ENCODE peak calls at places on chromosomes 2 and 18, in ten cellular contexts. One of them, this sample, is unnamed.

GRCh38 chr2:203164311-203164935 is 74.4 kb upstream of the CYP20A1 start:
- DNase-seq in A549: no peak
- DNase-seq in right lobe of liver: no peak
- DNase-seq in fibroblast of lung: peak
- DNase-seq in brain microvascular endothelial cell: no peak
- DNase-seq in CD8-positive, alpha-beta memory T cell: no peak
- DNase-seq in H9: no peak
- DNase-seq in pancreas: no peak
- DNase-seq in psoas muscle: no peak
- DNase-seq in dorsolateral prefrontal cortex: no peak
- DNase-seq in this sample: no peak

GRCh38 chr2:10654069-10654468 is 35.7 kb downstream of the NOL10 start:
- DNase-seq in psoas muscle: no peak
- DNase-seq in right lobe of liver: no peak
- DNase-seq in dorsolateral prefrontal cortex: no peak
- DNase-seq in A549: no peak
- DNase-seq in brain microvascular endothelial cell: no peak
- DNase-seq in fibroblast of lung: peak
- DNase-seq in CD8-positive, alpha-beta memory T cell: no peak
- DNase-seq in pancreas: no peak
- DNase-seq in H9: no peak
- DNase-seq in this sample: no peak

GRCh38 chr2:12244070-12244469 is 472.7 kb upstream of the TRIB2 start:
- DNase-seq in H9: no peak
- DNase-seq in right lobe of liver: no peak
- DNase-seq in A549: no peak
- DNase-seq in pancreas: no peak
- DNase-seq in fibroblast of lung: peak
- DNase-seq in CD8-positive, alpha-beta memory T cell: no peak
- DNase-seq in psoas muscle: no peak
- DNase-seq in dorsolateral prefrontal cortex: no peak
- DNase-seq in brain microvascular endothelial cell: no peak
- DNase-seq in this sample: no peak

GRCh38 chr2:232574674-232575403 is 24.4 kb downstream of the EIF4E2 start:
- DNase-seq in H9: no peak
- DNase-seq in A549: no peak
- DNase-seq in right lobe of liver: no peak
- DNase-seq in pancreas: no peak
- DNase-seq in brain microvascular endothelial cell: no peak
- DNase-seq in CD8-positive, alpha-beta memory T cell: no peak
- DNase-seq in psoas muscle: peak
- DNase-seq in dorsolateral prefrontal cortex: no peak
- DNase-seq in fibroblast of lung: peak
- DNase-seq in this sample: no peak

GRCh38 chr2:199797431-199797830 is 53.6 kb downstream of the FTCDNL1 start:
- DNase-seq in A549: no peak
- DNase-seq in dorsolateral prefrontal cortex: no peak
- DNase-seq in pancreas: no peak
- DNase-seq in CD8-positive, alpha-beta memory T cell: no peak
- DNase-seq in H9: no peak
- DNase-seq in right lobe of liver: no peak
- DNase-seq in fibroblast of lung: no peak
- DNase-seq in psoas muscle: no peak
- DNase-seq in brain microvascular endothelial cell: no peak
- DNase-seq in this sample: no peak

GRCh38 chr2:158025263-158025996 is 76.2 kb upstream of the UPP2 start:
- DNase-seq in right lobe of liver: no peak
- DNase-seq in pancreas: no peak
- DNase-seq in H9: no peak
- DNase-seq in psoas muscle: no peak
- DNase-seq in dorsolateral prefrontal cortex: no peak
- DNase-seq in A549: no peak
- DNase-seq in CD8-positive, alpha-beta memory T cell: no peak
- DNase-seq in fibroblast of lung: peak
- DNase-seq in brain microvascular endothelial cell: peak
- DNase-seq in this sample: no peak

GRCh38 chr18:48721308-48721707 is 182.5 kb downstream of the CTIF start:
- DNase-seq in CD8-positive, alpha-beta memory T cell: no peak
- DNase-seq in A549: no peak
- DNase-seq in pancreas: no peak
- DNase-seq in psoas muscle: peak
- DNase-seq in right lobe of liver: no peak
- DNase-seq in dorsolateral prefrontal cortex: no peak
- DNase-seq in H9: no peak
- DNase-seq in fibroblast of lung: no peak
- DNase-seq in brain microvascular endothelial cell: no peak
- DNase-seq in this sample: no peak

GRCh38 chr2:18966131-18966530 is 376.8 kb upstream of the NT5C1B start:
- DNase-seq in pancreas: no peak
- DNase-seq in A549: no peak
- DNase-seq in right lobe of liver: no peak
- DNase-seq in brain microvascular endothelial cell: no peak
- DNase-seq in psoas muscle: no peak
- DNase-seq in fibroblast of lung: no peak
- DNase-seq in CD8-positive, alpha-beta memory T cell: no peak
- DNase-seq in H9: no peak
- DNase-seq in dorsolateral prefrontal cortex: no peak
- DNase-seq in this sample: no peak

GRCh38 chr2:191946471-191947182 is 99.7 kb upstream of the CAVIN2 start:
- DNase-seq in fibroblast of lung: no peak
- DNase-seq in psoas muscle: no peak
- DNase-seq in CD8-positive, alpha-beta memory T cell: no peak
- DNase-seq in brain microvascular endothelial cell: no peak
- DNase-seq in H9: no peak
- DNase-seq in dorsolateral prefrontal cortex: no peak
- DNase-seq in right lobe of liver: no peak
- DNase-seq in A549: no peak
- DNase-seq in pancreas: no peak
- DNase-seq in this sample: no peak

GRCh38 chr2:102841107-102841840 is 79.4 kb downstream of the TMEM182 start:
- DNase-seq in CD8-positive, alpha-beta memory T cell: no peak
- DNase-seq in brain microvascular endothelial cell: peak
- DNase-seq in pancreas: no peak
- DNase-seq in A549: peak
- DNase-seq in psoas muscle: no peak
- DNase-seq in right lobe of liver: peak
- DNase-seq in H9: peak
- DNase-seq in fibroblast of lung: peak
- DNase-seq in dorsolateral prefrontal cortex: peak
- DNase-seq in this sample: peak

GRCh38 chr2:176174850-176175728 is 13.4 kb upstream of the HOXD1 start:
- DNase-seq in CD8-positive, alpha-beta memory T cell: no peak
- DNase-seq in H9: peak
- DNase-seq in A549: no peak
- DNase-seq in pancreas: peak
- DNase-seq in brain microvascular endothelial cell: no peak
- DNase-seq in right lobe of liver: no peak
- DNase-seq in dorsolateral prefrontal cortex: no peak
- DNase-seq in fibroblast of lung: no peak
- DNase-seq in psoas muscle: no peak
- DNase-seq in this sample: peak

GRCh38 chr2:55109219-55109891 is 59.1 kb upstream of the RTN4 start:
- DNase-seq in brain microvascular endothelial cell: peak
- DNase-seq in A549: peak
- DNase-seq in CD8-positive, alpha-beta memory T cell: no peak
- DNase-seq in psoas muscle: no peak
- DNase-seq in right lobe of liver: no peak
- DNase-seq in dorsolateral prefrontal cortex: peak
- DNase-seq in H9: no peak
- DNase-seq in fibroblast of lung: peak
- DNase-seq in pancreas: no peak
- DNase-seq in this sample: no peak

GRCh38 chr2:47631840-47632398 is 151.0 kb upstream of the MSH6 start:
- DNase-seq in pancreas: no peak
- DNase-seq in right lobe of liver: no peak
- DNase-seq in CD8-positive, alpha-beta memory T cell: no peak
- DNase-seq in brain microvascular endothelial cell: peak
- DNase-seq in psoas muscle: no peak
- DNase-seq in A549: peak
- DNase-seq in dorsolateral prefrontal cortex: peak
- DNase-seq in H9: no peak
- DNase-seq in fibroblast of lung: peak
- DNase-seq in this sample: no peak

GRCh38 chr2:152246686-152247336 is 71.2 kb upstream of the STAM2 start:
- DNase-seq in H9: no peak
- DNase-seq in fibroblast of lung: no peak
- DNase-seq in pancreas: no peak
- DNase-seq in CD8-positive, alpha-beta memory T cell: no peak
- DNase-seq in dorsolateral prefrontal cortex: no peak
- DNase-seq in brain microvascular endothelial cell: no peak
- DNase-seq in A549: no peak
- DNase-seq in psoas muscle: no peak
- DNase-seq in right lobe of liver: no peak
- DNase-seq in this sample: no peak

GRCh38 chr2:238887616-238888015 is 39.7 kb downstream of the TWIST2 start:
- DNase-seq in fibroblast of lung: no peak
- DNase-seq in psoas muscle: no peak
- DNase-seq in H9: no peak
- DNase-seq in dorsolateral prefrontal cortex: no peak
- DNase-seq in pancreas: no peak
- DNase-seq in CD8-positive, alpha-beta memory T cell: no peak
- DNase-seq in A549: no peak
- DNase-seq in right lobe of liver: no peak
- DNase-seq in brain microvascular endothelial cell: no peak
- DNase-seq in this sample: no peak

DNA sequence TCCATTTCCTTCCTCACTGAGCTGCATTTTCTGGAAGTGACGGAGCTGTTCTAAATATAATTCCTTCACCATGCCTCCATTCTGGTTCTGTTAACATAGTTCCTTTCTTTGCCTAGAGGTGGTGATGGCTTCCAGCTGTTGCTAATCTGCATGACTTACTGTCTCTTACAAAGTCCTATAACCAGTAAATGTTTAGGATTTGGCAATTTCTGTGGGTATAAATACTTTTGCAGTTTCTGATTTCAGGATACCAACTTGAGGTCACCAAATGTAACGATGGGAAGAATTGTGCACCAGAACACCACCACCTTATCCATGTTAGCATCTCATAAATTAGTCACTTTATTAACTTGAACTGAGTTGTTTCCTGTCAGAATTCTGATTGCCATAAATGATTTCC is 101.8 kb upstream of the FN1 start:
- DNase-seq in H9: no peak
- DNase-seq in fibroblast of lung: peak
- DNase-seq in CD8-positive, alpha-beta memory T cell: no peak
- DNase-seq in dorsolateral prefrontal cortex: no peak
- DNase-seq in right lobe of liver: no peak
- DNase-seq in A549: no peak
- DNase-seq in psoas muscle: no peak
- DNase-seq in pancreas: no peak
- DNase-seq in brain microvascular endothelial cell: no peak
- DNase-seq in this sample: no peak
- H3K27ac ChIP-seq in H9: no peak
- H3K27ac ChIP-seq in fibroblast of lung: peak
- H3K27ac ChIP-seq in CD8-positive, alpha-beta memory T cell: no peak
- H3K27ac ChIP-seq in dorsolateral prefrontal cortex: no peak
- H3K27ac ChIP-seq in right lobe of liver: no peak
- H3K27ac ChIP-seq in A549: no peak
- H3K27ac ChIP-seq in psoas muscle: no peak
- H3K27ac ChIP-seq in pancreas: no peak
- H3K27ac ChIP-seq in brain microvascular endothelial cell: peak
- H3K27ac ChIP-seq in this sample: no peak

DNA sequence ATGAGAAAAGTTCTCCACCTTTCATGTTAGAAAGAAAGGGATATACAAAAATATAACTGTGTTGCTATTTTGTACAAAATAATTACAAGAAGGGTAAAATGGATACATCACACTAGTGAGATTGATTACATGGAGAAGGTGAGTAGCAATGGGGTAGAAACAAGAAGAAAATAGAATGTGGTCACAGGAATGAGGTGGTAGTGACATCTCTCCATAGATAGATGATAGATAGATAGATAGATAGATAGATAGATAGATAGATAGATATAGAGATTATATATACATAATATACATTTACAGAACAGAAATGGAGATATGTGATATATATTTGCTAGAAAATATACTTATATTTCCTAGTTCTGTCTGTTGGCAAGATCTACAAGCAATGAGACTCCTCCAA is 95.3 kb upstream of the RGPD4 start:
- DNase-seq in A549: no peak
- DNase-seq in dorsolateral prefrontal cortex: no peak
- DNase-seq in H9: no peak
- DNase-seq in pancreas: no peak
- DNase-seq in right lobe of liver: no peak
- DNase-seq in fibroblast of lung: no peak
- DNase-seq in psoas muscle: no peak
- DNase-seq in brain microvascular endothelial cell: no peak
- DNase-seq in CD8-positive, alpha-beta memory T cell: no peak
- DNase-seq in this sample: no peak
- H3K27ac ChIP-seq in A549: no peak
- H3K27ac ChIP-seq in dorsolateral prefrontal cortex: no peak
- H3K27ac ChIP-seq in H9: no peak
- H3K27ac ChIP-seq in pancreas: no peak
- H3K27ac ChIP-seq in right lobe of liver: no peak
- H3K27ac ChIP-seq in fibroblast of lung: no peak
- H3K27ac ChIP-seq in psoas muscle: no peak
- H3K27ac ChIP-seq in brain microvascular endothelial cell: no peak
- H3K27ac ChIP-seq in CD8-positive, alpha-beta memory T cell: no peak
- H3K27ac ChIP-seq in this sample: no peak

DNA sequence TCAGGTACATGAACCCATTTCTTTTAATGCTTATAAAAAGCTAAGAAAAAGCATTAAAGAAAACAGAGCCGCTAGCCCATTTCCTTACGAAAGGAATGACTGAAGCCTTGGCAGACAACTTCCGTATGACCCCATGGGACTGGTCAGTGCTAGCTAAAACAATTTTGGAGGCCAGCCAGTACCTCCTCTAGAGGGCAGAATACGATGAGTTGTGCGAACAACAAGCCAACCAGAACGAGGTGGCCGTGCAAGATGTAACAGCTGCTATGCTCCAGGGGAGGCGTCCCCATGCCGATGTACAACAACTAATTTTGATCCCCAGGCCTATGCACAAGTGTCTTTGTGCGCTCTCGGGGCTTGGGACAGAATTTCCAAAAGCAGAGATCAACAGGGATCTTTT is 16.7 kb downstream of the MAP3K2 start:
- DNase-seq in psoas muscle: peak
- DNase-seq in fibroblast of lung: no peak
- DNase-seq in pancreas: no peak
- DNase-seq in CD8-positive, alpha-beta memory T cell: no peak
- DNase-seq in dorsolateral prefrontal cortex: no peak
- DNase-seq in H9: no peak
- DNase-seq in A549: no peak
- DNase-seq in brain microvascular endothelial cell: no peak
- DNase-seq in right lobe of liver: no peak
- DNase-seq in this sample: no peak
- H3K27ac ChIP-seq in psoas muscle: peak
- H3K27ac ChIP-seq in fibroblast of lung: no peak
- H3K27ac ChIP-seq in pancreas: no peak
- H3K27ac ChIP-seq in CD8-positive, alpha-beta memory T cell: no peak
- H3K27ac ChIP-seq in dorsolateral prefrontal cortex: no peak
- H3K27ac ChIP-seq in H9: no peak
- H3K27ac ChIP-seq in A549: no peak
- H3K27ac ChIP-seq in brain microvascular endothelial cell: no peak
- H3K27ac ChIP-seq in right lobe of liver: no peak
- H3K27ac ChIP-seq in this sample: no peak

DNA sequence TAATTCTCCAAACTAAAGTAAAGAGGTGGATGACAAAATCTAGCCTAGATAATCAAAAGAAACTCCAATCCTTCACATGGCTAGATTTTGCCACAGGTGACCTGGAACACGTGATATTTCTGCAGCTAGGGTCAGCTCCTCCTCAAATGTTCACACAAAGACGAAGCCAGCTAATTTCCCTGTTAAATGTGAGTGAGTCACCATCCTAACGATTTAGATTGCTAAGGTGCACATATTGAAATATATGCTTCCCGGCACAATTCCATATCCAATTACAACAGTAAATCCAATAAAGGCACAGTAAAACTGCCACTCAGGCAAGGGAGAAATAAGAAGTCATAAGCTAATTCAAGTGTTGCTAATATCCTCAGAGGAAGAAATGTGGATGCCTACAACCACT is 28.7 kb downstream of the IKZF2 start:
- DNase-seq in H9: no peak
- DNase-seq in CD8-positive, alpha-beta memory T cell: no peak
- DNase-seq in fibroblast of lung: no peak
- DNase-seq in dorsolateral prefrontal cortex: no peak
- DNase-seq in right lobe of liver: no peak
- DNase-seq in brain microvascular endothelial cell: no peak
- DNase-seq in A549: no peak
- DNase-seq in psoas muscle: no peak
- DNase-seq in pancreas: no peak
- DNase-seq in this sample: no peak
- H3K27ac ChIP-seq in H9: no peak
- H3K27ac ChIP-seq in CD8-positive, alpha-beta memory T cell: no peak
- H3K27ac ChIP-seq in fibroblast of lung: no peak
- H3K27ac ChIP-seq in dorsolateral prefrontal cortex: no peak
- H3K27ac ChIP-seq in right lobe of liver: no peak
- H3K27ac ChIP-seq in brain microvascular endothelial cell: no peak
- H3K27ac ChIP-seq in A549: no peak
- H3K27ac ChIP-seq in psoas muscle: no peak
- H3K27ac ChIP-seq in pancreas: no peak
- H3K27ac ChIP-seq in this sample: no peak

This sample was measured in substantia nigra.